ENCODE peak calls at places on chromosomes 6 and 20, in four cellular contexts. B, J, L and R are unnamed samples.
A peak's percentile ranks its signal among the peaks of the same experiment; 100 is the strongest.

GRCh38 chr6:133115960-133116359 is 125.2 kb upstream of the EYA4 start:
- DNase-seq in B (no peak), J (no peak), L (no peak), R (no peak)

GRCh38 chr6:5150676-5151075 is 65.5 kb downstream of the PPP1R3G start:
- DNase-seq in B (no peak), J (peak; percentile 14), L (no peak), R (no peak)

GRCh38 chr20:9079038-9079731 is 10.3 kb downstream of the PLCB4 start:
- DNase-seq in B (no peak), J (no peak), L (no peak), R (no peak)

GRCh38 chr6:28489366-28490190 is 26.0 kb downstream of the GPX6 start:
- DNase-seq in B (peak; percentile 32), J (peak; percentile 80), L (no peak), R (peak; percentile 94)

GRCh38 chr6:150934380-150934779 is 68.9 kb downstream of the MTHFD1L start:
- DNase-seq in B (peak; percentile 7), J (peak; percentile 92), L (no peak), R (no peak)

GRCh38 chr20:63750807-63751470 is 11.4 kb downstream of the SLC2A4RG start:
- DNase-seq in B (no peak), J (no peak), L (peak; percentile 61), R (no peak)

GRCh38 chr6:89145962-89146747 is at the start of gene PM20D2:
- DNase-seq in B (peak; percentile 58), J (peak; percentile 51), L (peak; percentile 59), R (peak; percentile 83)

GRCh38 chr6:164195605-164196004 is 781.1 kb downstream of the QKI start:
- DNase-seq in B (no peak), J (no peak), L (no peak), R (no peak)

GRCh38 chr6:53956068-53956711 is 155.1 kb upstream of the MLIP start:
- DNase-seq in B (peak; percentile 79), J (peak; percentile 56), L (no peak), R (peak; percentile 84)

GRCh38 chr6:145633981-145634627 is 101.2 kb downstream of the EPM2A start:
- DNase-seq in B (peak; percentile 75), J (peak; percentile 54), L (peak; percentile 37), R (peak; percentile 94)

GRCh38 chr6:160505970-160506369 is 157.8 kb downstream of the SLC22A3 start:
- DNase-seq in B (no peak), J (peak; percentile 49), L (no peak), R (no peak)

GRCh38 chr20:61349447-61350165 is 97.5 kb downstream of the CDH4 start:
- DNase-seq in B (no peak), J (no peak), L (no peak), R (no peak)

GRCh38 chr6:56524891-56525703 is 117.6 kb downstream of the DST start:
- DNase-seq in B (no peak), J (peak; percentile 92), L (no peak), R (peak; percentile 52)

GRCh38 chr20:41424025-41424424 is 57.4 kb upstream of the EMILIN3 start:
- DNase-seq in B (no peak), J (no peak), L (no peak), R (no peak)

GRCh38 chr6:158870418-158870957 is 51.3 kb upstream of the EZR start:
- DNase-seq in B (no peak), J (no peak), L (no peak), R (no peak)

GRCh38 chr6:158868122-158868480 is 48.9 kb upstream of the EZR start:
- DNase-seq in B (no peak), J (no peak), L (no peak), R (no peak)

GRCh38 chr6:158869010-158869603 is 49.9 kb upstream of the EZR start:
- DNase-seq in B (no peak), J (peak; percentile 70), L (no peak), R (no peak)

GRCh38 chr6:158867381-158868121 is 48.4 kb upstream of the EZR start:
- DNase-seq in B (no peak), J (no peak), L (no peak), R (peak; percentile 21)

GRCh38 chr6:158869604-158870417 is 50.6 kb upstream of the EZR start:
- DNase-seq in B (no peak), J (peak; percentile 97), L (peak; percentile 99), R (peak; percentile 97)
- H3K9me3 ChIP-seq in B (no peaks in the 10 kb centered on the region), J (no peaks in the 10 kb centered on the region), L (no peaks in the 10 kb centered on the region), R (no peaks in the 10 kb centered on the region)

DNA sequence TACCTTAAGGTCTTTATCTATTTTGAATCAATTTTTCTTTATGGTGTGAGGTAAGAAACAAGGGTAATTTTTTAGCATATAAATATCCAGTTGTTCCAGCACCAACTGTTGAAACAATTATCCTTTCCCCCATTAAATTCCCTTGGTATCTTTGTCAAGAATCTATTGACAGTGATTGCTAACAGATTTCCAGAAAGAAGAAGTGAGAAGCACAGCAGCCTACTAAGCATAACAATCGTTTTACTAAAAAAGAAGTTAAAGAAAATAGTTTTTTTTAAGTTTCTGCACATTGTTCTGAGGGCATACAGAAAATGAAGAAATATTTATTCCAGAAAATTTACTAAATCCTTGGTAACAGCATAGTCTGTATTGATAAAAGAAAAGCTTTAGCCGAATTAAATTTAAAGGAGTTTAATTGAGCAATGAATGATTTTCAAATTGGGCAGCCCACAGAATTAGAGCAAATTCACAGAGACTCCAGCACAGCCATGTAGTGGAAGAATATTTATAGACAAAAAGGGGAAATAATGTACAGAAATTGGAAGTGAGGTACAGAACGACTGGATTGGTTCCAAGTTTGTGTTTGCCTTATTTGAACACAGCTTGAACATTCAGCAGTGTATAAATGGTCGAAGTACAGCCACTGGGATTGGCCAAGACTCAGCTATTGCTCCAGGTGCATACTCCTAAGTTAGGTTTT is 97.9 kb upstream of the UST start:
- DNase-seq in B (no peak), J (no peak), L (no peak), R (no peak)
- H3K9me3 ChIP-seq in B (peaks cover 29% of the 10 kb centered on the region), J (no peaks in the 10 kb centered on the region), L (no peaks in the 10 kb centered on the region), R (no peaks in the 10 kb centered on the region)

DNA sequence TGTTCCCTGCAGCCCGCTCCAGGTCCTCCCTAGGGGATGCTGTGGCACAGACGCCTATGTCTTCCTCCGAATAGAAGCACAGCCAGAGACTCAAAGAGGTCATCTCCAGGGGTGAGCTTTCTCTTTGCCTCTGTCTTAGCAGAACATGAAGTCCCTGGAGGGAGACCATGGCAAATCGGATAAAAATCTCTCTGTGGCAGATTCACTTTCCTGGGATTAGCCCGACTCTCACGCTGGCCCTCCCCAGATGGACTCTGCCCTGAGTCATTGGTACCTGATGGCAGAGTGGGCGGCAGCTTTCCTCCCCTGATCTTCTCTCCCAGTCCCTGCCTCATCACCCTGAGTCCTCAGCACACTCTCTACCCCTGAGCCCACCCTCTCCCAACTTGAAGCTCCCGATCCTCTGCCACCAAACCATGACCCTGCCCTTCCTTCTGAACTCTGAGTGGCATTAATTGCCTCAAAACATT is 58.0 kb upstream of the CCDC167 start:
- DNase-seq in B (no peak), J (no peak), L (no peak), R (no peak)
- H3K9me3 ChIP-seq in B (no peaks in the 10 kb centered on the region), J (no peaks in the 10 kb centered on the region), L (no peaks in the 10 kb centered on the region), R (no peaks in the 10 kb centered on the region)

GRCh38 chr20:13373400-13373799 is 152.3 kb downstream of the ISM1 start:
- DNase-seq in B (no peak), J (no peak), L (no peak), R (no peak)
- H3K9me3 ChIP-seq in B (no peaks in the 10 kb centered on the region), J (no peaks in the 10 kb centered on the region), L (no peaks in the 10 kb centered on the region), R (no peaks in the 10 kb centered on the region)

DNA sequence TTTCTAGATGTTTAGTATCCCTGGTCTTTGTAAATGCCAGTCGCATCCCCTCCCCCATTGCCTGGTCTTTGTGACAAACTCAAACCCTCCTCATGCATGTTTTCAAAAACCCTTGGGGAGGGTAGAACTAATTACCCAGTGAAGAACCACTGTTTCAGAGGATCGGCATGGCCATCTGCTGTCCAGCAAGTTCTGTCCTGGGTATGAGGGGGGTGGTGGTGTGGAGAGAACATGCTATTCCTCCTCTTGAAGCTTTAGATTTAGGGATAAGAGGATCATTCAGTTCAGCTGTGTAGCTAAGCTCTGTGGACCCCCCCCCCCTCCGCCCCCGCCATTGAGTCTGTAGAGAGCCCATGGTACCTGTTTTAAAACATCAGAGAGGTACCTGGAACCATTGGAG is 5.6 kb downstream of the BRPF3 start:
- DNase-seq in B (no peak), J (no peak), L (no peak), R (no peak)
- H3K9me3 ChIP-seq in B (no peaks in the 10 kb centered on the region), J (no peaks in the 10 kb centered on the region), L (no peaks in the 10 kb centered on the region), R (no peaks in the 10 kb centered on the region)